ENCODE peak calls at places on chromosome 4, in four cellular contexts. I, K, B and Q are unnamed samples.

GRCh38 chr4:23635468-23635867 is 254.4 kb downstream of the PPARGC1A start:
- DNase-seq in I (no peak), K (no peak), B (no peak), Q (no peak)

GRCh38 chr4:1793940-1794808 is 1.1 kb downstream of the FGFR3 start:
- DNase-seq in K (no peak), I (no peak), B (no peak), Q (no peak)

GRCh38 chr4:46994007-46994405 is 625 bp upstream of the GABRA4 start:
- DNase-seq in B (no peak), K (no peak), I (no peak), Q (no peak)

GRCh38 chr4:101175896-101176676 is 171.2 kb downstream of the PPP3CA start:
- DNase-seq in K (no peak), I (no peak), B (no peak), Q (no peak)

GRCh38 chr4:23736466-23736865 is 153.4 kb downstream of the PPARGC1A start:
- DNase-seq in I (no peak), K (no peak), B (no peak), Q (no peak)

GRCh38 chr4:145840162-145840768 is 98.4 kb downstream of the ZNF827 start:
- DNase-seq in B (no peak), I (no peak), K (peak), Q (no peak)

GRCh38 chr4:101667348-101667747 is 123.2 kb upstream of the BANK1 start:
- DNase-seq in I (no peak), K (peak), B (no peak), Q (no peak)

GRCh38 chr4:4859010-4859798 is at the start of gene MSX1:
- DNase-seq in B (peak), I (peak), K (peak), Q (peak)

GRCh38 chr4:68021185-68021584 is 57.9 kb upstream of the TMPRSS11A start:
- DNase-seq in K (peak), B (no peak), I (no peak), Q (no peak)

DNA sequence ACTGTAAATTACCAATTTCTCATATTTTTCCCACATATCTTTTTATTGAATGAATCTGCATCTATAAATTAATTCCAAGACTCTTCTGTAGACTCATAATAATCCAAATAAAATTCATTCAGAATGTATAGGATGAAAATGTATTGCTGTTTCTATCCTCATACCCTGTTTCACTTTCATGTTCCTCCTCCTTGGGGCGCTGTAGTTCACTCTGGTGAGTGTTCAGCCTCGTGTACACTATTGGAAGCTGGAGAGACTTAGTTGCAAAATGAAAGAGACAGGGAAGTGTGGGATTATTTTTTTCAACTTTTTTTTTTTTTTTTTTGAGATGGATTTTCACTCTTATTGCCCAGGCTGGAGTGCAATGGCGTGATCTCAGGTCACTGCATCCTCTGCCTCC is 296.1 kb downstream of the TLL1 start:
- DNase-seq in B (no peak), K (no peak), I (peak), Q (peak)
- TF ChIP-seq CTCF in B (no peak), K (peak), I (no peak), Q (peak)

DNA sequence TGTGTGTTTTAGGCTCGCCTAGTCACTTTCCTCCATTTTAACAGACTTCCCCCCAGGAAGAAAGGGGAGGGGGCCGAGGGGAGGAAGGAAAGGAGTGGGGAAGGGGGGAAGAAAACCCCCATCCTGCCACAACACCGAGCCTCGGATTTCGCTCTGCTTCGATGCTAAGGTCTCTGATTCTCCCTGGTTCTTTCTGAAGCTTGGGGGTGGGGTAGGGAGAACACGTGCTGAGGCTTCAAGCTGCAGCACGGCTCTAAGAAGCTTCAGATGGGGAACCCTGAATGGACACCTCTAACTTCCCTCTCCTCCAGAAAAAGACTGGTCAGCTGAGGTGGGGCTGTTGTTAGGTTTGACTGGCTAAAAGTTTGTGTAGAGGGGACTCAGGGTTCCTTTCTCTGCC is 61.8 kb downstream of the RHOH start:
- DNase-seq in B (no peak), I (no peak), K (no peak), Q (no peak)
- TF ChIP-seq CTCF in B (no peak), I (no peak), K (no peak), Q (no peak)

DNA sequence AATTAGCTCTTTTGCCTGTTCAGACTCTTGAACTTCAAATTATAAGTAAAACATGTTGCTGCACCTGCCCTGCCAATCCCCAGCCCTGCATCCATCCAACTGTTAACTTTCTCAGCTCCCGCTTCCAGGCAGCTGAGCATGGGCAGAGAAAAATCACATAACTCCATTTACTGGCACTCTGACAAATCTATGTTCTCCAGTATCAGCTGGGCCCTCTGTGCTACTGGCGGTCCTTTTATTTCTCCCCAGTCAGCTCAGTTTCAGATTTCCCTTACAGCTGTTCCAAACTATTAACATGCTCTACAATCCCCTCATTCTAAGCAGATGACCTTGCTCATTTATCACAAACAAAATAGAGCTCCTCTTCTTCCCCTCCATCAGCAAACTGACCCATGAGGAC is 240.4 kb upstream of the TET2 start:
- DNase-seq in K (no peak), I (no peak), B (no peak), Q (no peak)
- TF ChIP-seq CTCF in K (no peak), I (no peak), B (no peak), Q (no peak)

DNA sequence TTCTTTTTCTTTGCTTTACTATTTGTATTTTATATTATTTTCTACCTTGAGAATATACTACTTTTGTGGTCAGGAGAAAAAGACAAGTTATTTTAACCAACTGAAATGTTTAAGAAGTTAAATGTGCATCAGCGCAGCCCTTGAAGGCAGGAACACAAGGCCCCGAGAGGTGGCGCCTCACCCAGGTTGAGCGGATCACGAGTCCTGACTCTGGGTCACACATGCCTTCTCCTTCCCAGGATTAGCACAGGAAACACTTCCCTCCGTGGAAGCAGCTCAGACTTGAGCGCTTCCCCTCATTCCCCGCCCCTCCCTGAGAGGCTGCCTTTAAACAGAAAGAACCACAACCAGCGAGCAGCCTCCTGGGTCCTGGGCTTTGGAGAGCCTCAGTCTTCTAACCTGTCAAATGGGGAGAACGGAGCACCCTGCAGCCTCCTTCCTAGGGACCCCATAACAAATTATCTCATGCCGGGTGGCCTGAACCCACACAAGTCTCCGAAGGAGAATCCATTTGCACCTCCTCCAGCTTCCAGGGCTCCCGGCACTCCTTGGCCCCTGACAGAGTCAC is 217.6 kb downstream of the AFAP1 start:
- DNase-seq in I (peak), K (no peak), B (no peak), Q (no peak)
- TF ChIP-seq CTCF in I (no peak), K (no peak), B (no peak), Q (no peak)

GRCh38 chr4:182845618-182846017 is 71.6 kb downstream of the DCTD start:
- DNase-seq in K (no peak), B (no peak), I (no peak), Q (no peak)

GRCh38 chr4:182846041-182846440 is 71.1 kb downstream of the DCTD start:
- DNase-seq in K (no peak), B (no peak), I (no peak), Q (no peak)

GRCh38 chr4:182847543-182847942 is 69.6 kb downstream of the DCTD start:
- DNase-seq in I (no peak), K (no peak), B (no peak), Q (no peak)

GRCh38 chr4:182848685-182849084 is 68.5 kb downstream of the DCTD start:
- DNase-seq in B (no peak), I (no peak), K (no peak), Q (no peak)

DNA sequence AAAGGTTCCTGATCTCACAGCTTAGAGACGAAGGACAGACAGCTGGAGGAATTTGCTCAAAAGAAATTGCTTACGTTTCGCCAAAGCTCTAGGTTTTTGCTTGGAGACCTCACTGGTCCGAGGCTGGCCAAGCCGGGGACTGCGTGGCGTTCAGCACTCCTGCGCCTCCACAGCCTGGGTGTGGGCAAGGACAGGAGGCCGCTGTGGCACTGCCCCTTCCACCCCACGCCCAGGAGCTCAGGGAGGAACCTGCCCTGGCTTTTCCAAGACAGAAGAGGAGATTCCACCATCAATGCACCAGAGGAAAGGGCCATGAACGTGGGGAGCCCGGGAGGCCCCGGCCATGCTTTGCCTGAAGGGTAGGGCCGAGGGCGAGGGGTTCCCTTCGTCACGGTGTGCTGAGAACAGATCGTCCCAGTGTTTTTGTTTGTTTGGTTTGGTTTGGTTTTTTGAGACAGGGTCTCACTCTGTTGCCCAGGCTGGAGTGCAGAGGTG is 69.2 kb downstream of the DCTD start:
- DNase-seq in I (no peak), B (no peak), K (no peak), Q (no peak)
- TF ChIP-seq CTCF in I (no peak), B (no peak), K (no peak), Q (no peak)

GRCh38 chr4:13963601-13964000 is 336.1 kb upstream of the BOD1L1 start:
- DNase-seq in K (peak), I (no peak), B (no peak), Q (no peak)

GRCh38 chr4:13970349-13970748 is 342.8 kb upstream of the BOD1L1 start:
- DNase-seq in B (no peak), I (no peak), K (peak), Q (no peak)

GRCh38 chr4:13966241-13967195 is 339.0 kb upstream of the BOD1L1 start:
- DNase-seq in B (no peak), I (no peak), K (peak), Q (no peak)

DNA sequence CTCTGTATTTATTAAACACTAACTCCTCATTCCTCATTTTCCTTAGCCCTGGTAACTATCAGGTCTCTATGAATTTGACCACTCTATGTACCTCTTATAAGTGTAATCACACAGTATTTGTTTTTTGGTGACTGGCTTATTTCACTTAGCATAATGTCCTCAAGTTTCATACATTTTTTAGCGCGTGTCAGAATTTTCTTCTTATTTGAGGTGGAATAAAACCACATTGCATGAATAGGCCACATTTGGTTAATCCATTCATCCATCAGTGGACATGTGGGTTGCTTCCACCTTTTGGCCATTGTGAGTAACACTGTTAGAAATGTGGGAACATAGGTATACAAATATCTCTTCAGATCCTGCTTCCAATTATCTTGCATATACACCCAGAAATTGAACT is 341.2 kb upstream of the BOD1L1 start:
- DNase-seq in I (no peak), B (no peak), K (peak), Q (no peak)
- TF ChIP-seq CTCF in I (no peak), B (no peak), K (no peak), Q (no peak)

DNA sequence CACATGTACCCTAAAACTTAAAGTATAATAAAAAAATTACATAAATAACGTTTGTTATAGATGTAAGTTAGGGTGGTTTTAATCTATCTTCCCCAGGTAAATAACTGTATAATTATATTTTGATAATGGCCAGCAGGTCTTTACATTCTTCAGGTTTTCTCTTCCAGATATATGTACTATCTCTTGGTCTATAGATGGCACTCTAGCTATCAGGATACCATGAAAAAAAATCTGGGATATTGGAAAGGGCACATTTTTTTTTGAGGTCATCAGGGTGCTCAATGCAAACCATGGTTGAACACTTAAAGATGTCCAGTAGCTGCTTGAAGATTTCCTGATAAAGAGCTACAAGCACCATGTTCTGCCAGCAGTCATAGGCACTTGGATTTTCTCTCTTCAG is 15.6 kb upstream of the ADH4 start:
- DNase-seq in K (peak), I (no peak), B (no peak), Q (no peak)
- TF ChIP-seq CTCF in K (peak), I (no peak), B (no peak), Q (no peak)

DNA sequence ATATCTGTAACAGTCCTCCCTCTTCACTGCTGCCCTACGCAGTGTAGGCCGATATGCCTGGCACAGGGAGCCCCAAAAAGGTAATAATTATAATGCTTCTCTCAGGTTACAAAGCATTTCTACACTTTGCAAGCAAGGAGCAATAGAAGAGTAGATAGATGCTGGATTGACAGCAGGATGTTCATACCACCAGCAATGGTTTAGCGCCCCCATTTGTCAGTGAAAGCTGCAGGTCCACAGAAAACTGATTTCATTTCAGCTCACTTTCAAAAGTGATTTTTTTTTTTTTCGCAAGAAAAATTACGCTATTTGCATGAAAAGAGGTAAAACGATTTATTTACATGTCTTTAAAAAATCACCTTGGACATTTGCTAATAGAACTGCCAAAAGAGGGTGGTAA is 34.5 kb downstream of the HPF1 start:
- DNase-seq in B (no peak), K (peak), I (no peak), Q (no peak)
- TF ChIP-seq CTCF in B (no peak), K (no peak), I (no peak), Q (no peak)

GRCh38 chr4:25991296-25991695 is 77.3 kb downstream of the SMIM20 start:
- DNase-seq in K (no peak), I (no peak), B (no peak), Q (no peak)

GRCh38 chr4:25993564-25994185 is 79.7 kb downstream of the SMIM20 start:
- DNase-seq in I (peak), B (no peak), K (no peak), Q (peak)
- TF ChIP-seq CTCF in I (peak), B (no peak), K (peak), Q (peak)

GRCh38 chr4:18192901-18193300 is 171.3 kb upstream of the LCORL start:
- DNase-seq in B (no peak), K (no peak), I (no peak), Q (no peak)

GRCh38 chr4:18198653-18199052 is 177.1 kb upstream of the LCORL start:
- DNase-seq in I (no peak), K (no peak), B (no peak), Q (no peak)

GRCh38 chr4:18197467-18197866 is 175.9 kb upstream of the LCORL start:
- DNase-seq in I (no peak), B (no peak), K (no peak), Q (no peak)

GRCh38 chr4:18194278-18194677 is 172.7 kb upstream of the LCORL start:
- DNase-seq in K (no peak), I (no peak), B (no peak), Q (no peak)
- TF ChIP-seq CTCF in K (no peak), I (no peak), B (no peak), Q (no peak)